ENCODE peak calls at places on chromosome 15, in eight cellular contexts. Q, J, C, X, K, I, B and Z are unnamed samples.

GRCh38 chr15:35078221-35078915 is 6.7 kb downstream of the NANOGP8 start:
- DNase-seq in Q (peak; percentile 29), J (peak; percentile 19), C (peak; percentile 72), X (no peak), K (peak; percentile 81), I (peak; percentile 36), B (peak; percentile 12), Z (peak; percentile 62)

GRCh38 chr15:64356443-64357040 is 569 bp upstream of the CSNK1G1 start:
- DNase-seq in Q (no peak), J (peak; percentile 60), C (peak; percentile 91), X (no peak), K (no peak), I (peak; percentile 86), B (no peak), Z (peak; percentile 80)

GRCh38 chr15:31255732-31256384 is 70.8 kb upstream of the KLF13 start:
- DNase-seq in Q (no peak), J (no peak), C (no peak), X (no peak), K (peak; percentile 62), I (no peak), B (no peak), Z (no peak)

GRCh38 chr15:45660231-45660979 is 25.6 kb downstream of the SQOR start:
- DNase-seq in Q (no peak), J (no peak), C (peak; percentile 57), X (no peak), K (peak; percentile 56), I (peak; percentile 31), B (no peak), Z (peak; percentile 60)

GRCh38 chr15:98609144-98609852 is 39.0 kb upstream of the IGF1R start:
- DNase-seq in Q (no peak), J (peak; percentile 23), C (peak; percentile 41), X (no peak), K (no peak), I (peak; percentile 55), B (no peak), Z (peak; percentile 68)

GRCh38 chr15:57114070-57114469 is 195.6 kb downstream of the TCF12 start:
- DNase-seq in Q (no peak), J (peak; percentile 17), C (peak; percentile 20), X (no peak), K (no peak), I (no peak), B (no peak), Z (no peak)

GRCh38 chr15:62035256-62035908 is 24.9 kb downstream of the VPS13C start:
- DNase-seq in Q (no peak), J (no peak), C (peak; percentile 76), X (no peak), K (no peak), I (peak; percentile 50), B (no peak), Z (peak; percentile 88)

GRCh38 chr15:57079907-57080750 is 161.7 kb downstream of the TCF12 start:
- DNase-seq in Q (no peak), J (no peak), C (no peak), X (no peak), K (peak; percentile 19), I (no peak), B (no peak), Z (peak; percentile 4)

GRCh38 chr15:75302318-75302717 is 19.7 kb downstream of the GOLGA6D start:
- DNase-seq in Q (no peak), J (no peak), C (no peak), X (no peak), K (no peak), I (no peak), B (no peak), Z (no peak)